ENCODE peak calls at places on chromosomes 16 and 17, in six cellular contexts. C, J, Q, V, K and G are unnamed samples.
A peak's percentile ranks its signal among the peaks of the same experiment; 100 is the strongest.

GRCh38 chr17:11997972-11998233 is 628 bp upstream of the ZNF18 start:
- DNase-seq in J (no peak), Q (no peak), K (no peak), V (no peak), C (no peak), G (no peak)

GRCh38 chr17:78486228-78486802 is 90.9 kb downstream of the DNAH17 start:
- DNase-seq in V (no peak), C (no peak), Q (no peak), K (no peak), J (no peak), G (no peak)

GRCh38 chr17:41941158-41941557 is 10.7 kb downstream of the ODAD4 start:
- DNase-seq in V (no peak), J (no peak), K (no peak), C (no peak), Q (no peak), G (no peak)

GRCh38 chr16:53504161-53504663 is 1.2 kb upstream of the AKTIP start:
- DNase-seq in J (peak; percentile 84), V (peak; percentile 87), K (peak; percentile 71), Q (peak; percentile 12), C (peak; percentile 6), G (peak; percentile 45)

GRCh38 chr16:85614338-85615013 is 1.4 kb downstream of the GSE1 start:
- DNase-seq in Q (no peak), V (no peak), K (peak; percentile 8), J (no peak), C (no peak), G (no peak)

GRCh38 chr16:67919618-67920210 is 11.9 kb downstream of the CTRL start:
- DNase-seq in J (no peak), K (no peak), C (no peak), Q (no peak), V (no peak), G (no peak)

GRCh38 chr17:17685775-17686291 is 4.6 kb downstream of the RAI1 start:
- DNase-seq in J (peak; percentile 66), K (no peak), V (peak; percentile 85), C (peak; percentile 63), Q (no peak), G (no peak)

GRCh38 chr16:1108299-1109252 is 12.5 kb upstream of the C1QTNF8 start:
- DNase-seq in J (peak; percentile 26), C (no peak), V (peak; percentile 20), K (no peak), Q (no peak), G (no peak)

GRCh38 chr16:86668136-86668535 is 89.8 kb downstream of the FOXL1 start:
- DNase-seq in Q (no peak), C (peak; percentile 14), J (peak; percentile 72), V (no peak), K (no peak), G (no peak)

GRCh38 chr16:52558448-52558847 is 11.5 kb upstream of the TOX3 start:
- DNase-seq in K (no peak), Q (no peak), V (no peak), J (no peak), C (no peak), G (no peak)

GRCh38 chr17:27601069-27601974 is 29.7 kb upstream of the LGALS9 start:
- DNase-seq in Q (peak; percentile 82), J (peak; percentile 90), K (peak; percentile 76), V (peak; percentile 54), C (peak; percentile 71), G (peak; percentile 73)

GRCh38 chr16:79047337-79047736 is 553.2 kb downstream of the MAF start:
- DNase-seq in J (no peak), Q (no peak), K (no peak), C (peak; percentile 1), V (no peak), G (no peak)

GRCh38 chr16:87581867-87582220 is 20.5 kb upstream of the JPH3 start:
- DNase-seq in C (peak; percentile 73), Q (no peak), V (peak; percentile 96), J (peak; percentile 98), K (no peak), G (no peak)